ENCODE peak calls at places on chromosomes 1 and 21, in ten cellular contexts. L, P, U, O, Y, G, T, J, W and B are unnamed samples.

GRCh38 chr1:3472088-3472850 is 17.8 kb downstream of the ARHGEF16 start:
- DNase-seq in T (no peak), J (no peak), L (no peak), O (no peak), G (no peak), P (no peak), Y (no peak), U (no peak), W (no peak), B (no peak)

GRCh38 chr1:48089356-48089891 is 92.2 kb upstream of the TRABD2B start:
- DNase-seq in J (no peak), G (no peak), W (no peak), U (no peak), P (no peak), Y (no peak), T (no peak), O (no peak), L (no peak), B (no peak)

GRCh38 chr1:100517517-100517916 is 20.4 kb upstream of the GPR88 start:
- DNase-seq in L (no peak), W (no peak), T (no peak), P (no peak), J (no peak), G (no peak), U (no peak), O (no peak), Y (no peak), B (no peak)

GRCh38 chr1:212133319-212133718 is 97.8 kb downstream of the DTL start:
- DNase-seq in P (no peak), T (no peak), J (no peak), L (no peak), O (no peak), Y (peak), W (no peak), G (no peak), U (no peak), B (no peak)

GRCh38 chr1:166174108-166174507 is 7.3 kb upstream of the FAM78B start:
- DNase-seq in J (no peak), T (no peak), W (no peak), U (peak), G (no peak), O (no peak), L (peak), P (peak), Y (no peak), B (no peak)

GRCh38 chr1:27099904-27100796 is 54.8 kb downstream of the SLC9A1 start:
- DNase-seq in U (no peak), G (no peak), J (no peak), P (no peak), L (no peak), Y (no peak), W (no peak), O (no peak), T (no peak), B (no peak)

GRCh38 chr1:170885551-170885950 is 49.8 kb upstream of the MROH9 start:
- DNase-seq in U (no peak), T (no peak), L (no peak), J (peak), P (no peak), G (no peak), O (no peak), W (no peak), Y (no peak), B (no peak)

GRCh38 chr1:28180310-28181305 is 4.1 kb upstream of the PTAFR start:
- DNase-seq in P (no peak), Y (peak), O (no peak), J (no peak), U (no peak), T (no peak), L (no peak), W (no peak), G (no peak), B (no peak)

GRCh38 chr1:224498574-224499170 is 64.1 kb upstream of the WDR26 start:
- DNase-seq in Y (no peak), W (no peak), G (peak), O (no peak), T (no peak), U (peak), J (no peak), L (peak), P (peak), B (peak)

GRCh38 chr1:66374148-66374547 is 159.8 kb upstream of the SGIP1 start:
- DNase-seq in T (no peak), Y (no peak), W (no peak), P (no peak), J (no peak), L (no peak), O (no peak), U (peak), G (no peak), B (no peak)

GRCh38 chr1:229655781-229656180 is 29.7 kb downstream of the URB2 start:
- DNase-seq in Y (no peak), G (no peak), U (no peak), J (no peak), O (no peak), W (no peak), T (no peak), P (no peak), L (no peak), B (no peak)

GRCh38 chr1:205373022-205373421 is 16.3 kb upstream of the KLHDC8A start:
- DNase-seq in P (no peak), W (no peak), J (no peak), G (no peak), L (no peak), T (no peak), O (no peak), U (no peak), Y (no peak), B (no peak)

GRCh38 chr1:53080769-53081168 is 18.8 kb downstream of the PODN start:
- DNase-seq in J (no peak), G (no peak), L (no peak), U (no peak), O (no peak), Y (no peak), W (no peak), T (no peak), P (no peak), B (no peak)

GRCh38 chr1:59484090-59484489 is 187.2 kb downstream of the FGGY start:
- DNase-seq in U (peak), Y (peak), L (no peak), P (peak), T (no peak), W (no peak), O (no peak), J (peak), G (no peak), B (peak)

GRCh38 chr1:29855761-29856160 is 619.4 kb downstream of the PTPRU start:
- DNase-seq in O (no peak), W (no peak), T (no peak), G (no peak), L (peak), J (no peak), P (no peak), U (peak), Y (no peak), B (no peak)

GRCh38 chr1:230144010-230144614 is 77.1 kb downstream of the GALNT2 start:
- DNase-seq in U (no peak), W (no peak), T (no peak), G (no peak), O (no peak), P (no peak), Y (no peak), L (peak), J (no peak), B (no peak)

GRCh38 chr1:168751195-168751650 is 22.2 kb upstream of the DPT start:
- DNase-seq in U (no peak), O (no peak), L (no peak), W (no peak), J (no peak), Y (no peak), T (no peak), G (no peak), P (no peak), B (peak)

GRCh38 chr1:150268342-150268705 is 492 bp downstream of the APH1A start:
- DNase-seq in O (no peak), Y (no peak), U (peak), T (no peak), L (no peak), W (peak), G (peak), J (no peak), P (peak), B (peak)

GRCh38 chr1:100461222-100461621 is 76.7 kb upstream of the GPR88 start:
- DNase-seq in O (no peak), Y (no peak), T (no peak), U (peak), G (no peak), L (peak), P (no peak), W (no peak), J (peak), B (no peak)

GRCh38 chr1:202283991-202284390 is 57.7 kb downstream of the UBE2T start:
- DNase-seq in J (no peak), O (no peak), P (peak), Y (peak), G (no peak), U (peak), L (no peak), T (no peak), W (no peak), B (peak)

GRCh38 chr1:209653915-209654351 is 1.7 kb upstream of the LAMB3 start:
- DNase-seq in G (no peak), Y (no peak), P (peak), O (no peak), U (no peak), L (peak), J (no peak), T (no peak), W (no peak), B (peak)

GRCh38 chr1:99173900-99174299 is 90.4 kb upstream of the PLPPR4 start:
- DNase-seq in P (no peak), O (no peak), L (no peak), T (no peak), U (no peak), Y (no peak), G (no peak), W (no peak), J (no peak), B (no peak)

GRCh38 chr1:211490038-211490678 is 1.8 kb downstream of the RD3 start:
- DNase-seq in O (no peak), W (no peak), G (no peak), Y (no peak), U (no peak), L (no peak), P (no peak), J (no peak), T (no peak), B (no peak)

GRCh38 chr21:39313042-39313456 is 383 bp downstream of the BRWD1 start:
- DNase-seq in O (no peak), T (no peak), W (peak), U (peak), G (peak), P (no peak), Y (no peak), L (peak), J (no peak), B (no peak)

GRCh38 chr1:91546876-91547275 is 46.2 kb downstream of the CDC7 start:
- DNase-seq in T (no peak), Y (no peak), J (no peak), G (no peak), P (no peak), O (no peak), L (no peak), W (no peak), U (no peak), B (no peak)

GRCh38 chr21:39057121-39057520 is 126.1 kb downstream of the PSMG1 start:
- DNase-seq in U (no peak), T (no peak), L (peak), J (no peak), W (no peak), Y (no peak), O (peak), P (no peak), G (no peak), B (no peak)

GRCh38 chr1:90558126-90558525 is 159.0 kb downstream of the BARHL2 start:
- DNase-seq in G (no peak), U (no peak), W (no peak), P (no peak), O (no peak), J (no peak), Y (no peak), T (no peak), L (no peak), B (no peak)

GRCh38 chr1:100306735-100307313 is 40.8 kb downstream of the RTCA start:
- DNase-seq in Y (no peak), G (no peak), U (no peak), P (no peak), T (no peak), O (no peak), W (no peak), J (no peak), L (no peak), B (no peak)

GRCh38 chr1:153648000-153648643 is 10.4 kb upstream of the SNAPIN start:
- DNase-seq in P (no peak), G (peak), L (no peak), O (no peak), J (no peak), Y (no peak), T (no peak), U (no peak), W (no peak), B (peak)

GRCh38 chr1:111732718-111733117 is 6.5 kb downstream of the INKA2 start:
- DNase-seq in O (no peak), J (no peak), L (no peak), T (no peak), W (no peak), U (no peak), Y (no peak), G (peak), P (no peak), B (no peak)

GRCh38 chr1:9721606-9722377 is 70.3 kb downstream of the PIK3CD start:
- DNase-seq in J (no peak), O (no peak), T (peak), U (peak), P (no peak), L (no peak), G (peak), W (peak), Y (peak), B (no peak)

GRCh38 chr1:21896026-21896425 is 41.1 kb downstream of the HSPG2 start:
- DNase-seq in J (no peak), O (no peak), Y (no peak), T (no peak), P (no peak), G (no peak), U (no peak), L (no peak), W (no peak), B (no peak)

GRCh38 chr1:12405325-12406217 is 175.7 kb downstream of the VPS13D start:
- DNase-seq in L (no peak), P (no peak), O (no peak), W (no peak), U (peak), T (no peak), G (no peak), J (no peak), Y (peak), B (no peak)

GRCh38 chr1:207335695-207336363 is 14.4 kb downstream of the CD55 start:
- DNase-seq in O (no peak), P (peak), U (no peak), T (no peak), L (no peak), G (peak), Y (no peak), W (no peak), J (no peak), B (no peak)

GRCh38 chr1:16237343-16237830 is 404 bp upstream of the CPLANE2 start:
- DNase-seq in U (no peak), L (no peak), T (no peak), Y (no peak), P (no peak), J (no peak), G (no peak), O (no peak), W (no peak), B (no peak)